ENCODE peak calls at places on chromosomes 4 and X, in ten cellular contexts. One of them, this sample, is unnamed.

GRCh38 chrX:18931972-18932371 is 51.9 kb downstream of the PHKA2 start:
- DNase-seq in right atrium auricular region: no peak
- DNase-seq in lower lobe of right lung: no peak
- DNase-seq in mammary epithelial cell: no peak
- DNase-seq in brain microvascular endothelial cell: peak
- DNase-seq in A549: peak
- DNase-seq in pancreas: no peak
- DNase-seq in ovary: no peak
- DNase-seq in Peyer's patch: no peak
- DNase-seq in right lobe of liver: no peak
- DNase-seq in this sample: no peak

GRCh38 chrX:138711399-138712347 is at the start of gene FGF13:
- DNase-seq in right lobe of liver: peak
- DNase-seq in lower lobe of right lung: peak
- DNase-seq in right atrium auricular region: no peak
- DNase-seq in ovary: peak
- DNase-seq in brain microvascular endothelial cell: no peak
- DNase-seq in Peyer's patch: no peak
- DNase-seq in mammary epithelial cell: no peak
- DNase-seq in pancreas: peak
- DNase-seq in A549: peak
- DNase-seq in this sample: peak

GRCh38 chr4:138045036-138045435 is 197.1 kb downstream of the SLC7A11 start:
- DNase-seq in mammary epithelial cell: no peak
- DNase-seq in brain microvascular endothelial cell: no peak
- DNase-seq in right atrium auricular region: no peak
- DNase-seq in Peyer's patch: no peak
- DNase-seq in A549: no peak
- DNase-seq in pancreas: no peak
- DNase-seq in ovary: no peak
- DNase-seq in right lobe of liver: no peak
- DNase-seq in lower lobe of right lung: no peak
- DNase-seq in this sample: no peak

GRCh38 chr4:113760852-113761681 is 471 bp downstream of the CAMK2D start:
- DNase-seq in A549: peak
- DNase-seq in right atrium auricular region: peak
- DNase-seq in Peyer's patch: peak
- DNase-seq in mammary epithelial cell: peak
- DNase-seq in pancreas: peak
- DNase-seq in right lobe of liver: peak
- DNase-seq in lower lobe of right lung: peak
- DNase-seq in brain microvascular endothelial cell: peak
- DNase-seq in ovary: peak
- DNase-seq in this sample: peak

GRCh38 chr4:177008836-177009501 is 216.2 kb upstream of the VEGFC start:
- DNase-seq in lower lobe of right lung: no peak
- DNase-seq in A549: no peak
- DNase-seq in ovary: no peak
- DNase-seq in brain microvascular endothelial cell: peak
- DNase-seq in pancreas: no peak
- DNase-seq in Peyer's patch: no peak
- DNase-seq in right atrium auricular region: no peak
- DNase-seq in right lobe of liver: no peak
- DNase-seq in mammary epithelial cell: no peak
- DNase-seq in this sample: no peak

GRCh38 chr4:114265342-114265741 is 285.9 kb upstream of the ARSJ start:
- DNase-seq in A549: no peak
- DNase-seq in right lobe of liver: no peak
- DNase-seq in Peyer's patch: no peak
- DNase-seq in right atrium auricular region: no peak
- DNase-seq in mammary epithelial cell: no peak
- DNase-seq in lower lobe of right lung: no peak
- DNase-seq in pancreas: no peak
- DNase-seq in ovary: no peak
- DNase-seq in brain microvascular endothelial cell: no peak
- DNase-seq in this sample: no peak

GRCh38 chr4:92305148-92305877 is 1.5 kb downstream of the GRID2 start:
- DNase-seq in lower lobe of right lung: peak
- DNase-seq in right atrium auricular region: peak
- DNase-seq in brain microvascular endothelial cell: peak
- DNase-seq in Peyer's patch: no peak
- DNase-seq in A549: peak
- DNase-seq in mammary epithelial cell: peak
- DNase-seq in ovary: peak
- DNase-seq in right lobe of liver: no peak
- DNase-seq in pancreas: peak
- DNase-seq in this sample: peak

GRCh38 chr4:14566518-14566917 is 435.8 kb upstream of the CPEB2 start:
- DNase-seq in pancreas: no peak
- DNase-seq in lower lobe of right lung: no peak
- DNase-seq in brain microvascular endothelial cell: peak
- DNase-seq in Peyer's patch: no peak
- DNase-seq in right atrium auricular region: no peak
- DNase-seq in right lobe of liver: no peak
- DNase-seq in ovary: no peak
- DNase-seq in A549: no peak
- DNase-seq in mammary epithelial cell: peak
- DNase-seq in this sample: no peak

GRCh38 chr4:24727390-24727789 is 68.0 kb upstream of the SOD3 start:
- DNase-seq in ovary: no peak
- DNase-seq in Peyer's patch: no peak
- DNase-seq in brain microvascular endothelial cell: no peak
- DNase-seq in mammary epithelial cell: no peak
- DNase-seq in pancreas: no peak
- DNase-seq in right atrium auricular region: no peak
- DNase-seq in A549: no peak
- DNase-seq in lower lobe of right lung: no peak
- DNase-seq in right lobe of liver: no peak
- DNase-seq in this sample: no peak

DNA sequence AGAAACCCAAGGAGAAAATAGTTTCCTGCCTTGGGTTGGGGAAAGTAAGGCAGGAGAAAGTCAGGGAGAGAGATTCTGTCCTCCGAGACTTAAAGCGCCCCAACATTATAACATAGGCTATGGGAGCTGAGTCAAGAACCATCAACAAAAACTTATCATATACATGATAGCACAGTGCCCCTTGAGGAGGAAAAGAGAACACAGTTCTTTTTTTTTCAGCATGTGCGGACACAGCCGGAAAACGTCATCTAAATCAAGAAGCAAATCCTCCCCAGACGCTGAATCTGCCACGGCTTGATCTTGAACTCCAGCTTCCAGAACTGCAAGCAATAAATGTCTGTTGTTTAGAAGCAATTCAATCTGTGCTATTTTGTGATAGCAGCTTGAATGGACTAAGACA is 549.6 kb upstream of the PRKX start:
- DNase-seq in mammary epithelial cell: no peak
- DNase-seq in brain microvascular endothelial cell: no peak
- DNase-seq in pancreas: no peak
- DNase-seq in A549: peak
- DNase-seq in ovary: no peak
- DNase-seq in Peyer's patch: no peak
- DNase-seq in lower lobe of right lung: no peak
- DNase-seq in right lobe of liver: no peak
- DNase-seq in right atrium auricular region: no peak
- DNase-seq in this sample: no peak
- TF ChIP-seq CTCF in mammary epithelial cell: no peak
- TF ChIP-seq CTCF in brain microvascular endothelial cell: no peak
- TF ChIP-seq CTCF in pancreas: no peak
- TF ChIP-seq CTCF in A549: no peak
- TF ChIP-seq CTCF in ovary: no peak
- TF ChIP-seq CTCF in Peyer's patch: no peak
- TF ChIP-seq CTCF in lower lobe of right lung: no peak
- TF ChIP-seq CTCF in right lobe of liver: peak
- TF ChIP-seq CTCF in right atrium auricular region: no peak
- TF ChIP-seq CTCF in this sample: peak

GRCh38 chrX:132940727-132941162 is 17.7 kb downstream of the HS6ST2 start:
- DNase-seq in brain microvascular endothelial cell: no peak
- DNase-seq in lower lobe of right lung: no peak
- DNase-seq in right lobe of liver: no peak
- DNase-seq in A549: peak
- DNase-seq in mammary epithelial cell: no peak
- DNase-seq in pancreas: no peak
- DNase-seq in right atrium auricular region: no peak
- DNase-seq in ovary: no peak
- DNase-seq in Peyer's patch: no peak
- DNase-seq in this sample: no peak
- TF ChIP-seq CTCF in brain microvascular endothelial cell: peak
- TF ChIP-seq CTCF in lower lobe of right lung: no peak
- TF ChIP-seq CTCF in right lobe of liver: no peak
- TF ChIP-seq CTCF in A549: no peak
- TF ChIP-seq CTCF in mammary epithelial cell: peak
- TF ChIP-seq CTCF in pancreas: no peak
- TF ChIP-seq CTCF in right atrium auricular region: no peak
- TF ChIP-seq CTCF in ovary: no peak
- TF ChIP-seq CTCF in Peyer's patch: no peak
- TF ChIP-seq CTCF in this sample: no peak

GRCh38 chrX:155865193-155865592 is 16.0 kb upstream of the VAMP7 start:
- DNase-seq in A549: no peak
- DNase-seq in brain microvascular endothelial cell: no peak
- DNase-seq in pancreas: peak
- DNase-seq in lower lobe of right lung: no peak
- DNase-seq in mammary epithelial cell: no peak
- DNase-seq in right lobe of liver: no peak
- DNase-seq in ovary: no peak
- DNase-seq in Peyer's patch: no peak
- DNase-seq in right atrium auricular region: no peak
- DNase-seq in this sample: no peak

GRCh38 chrX:155867821-155868220 is 13.3 kb upstream of the VAMP7 start:
- DNase-seq in brain microvascular endothelial cell: no peak
- DNase-seq in Peyer's patch: no peak
- DNase-seq in pancreas: no peak
- DNase-seq in right lobe of liver: no peak
- DNase-seq in mammary epithelial cell: no peak
- DNase-seq in ovary: no peak
- DNase-seq in right atrium auricular region: no peak
- DNase-seq in lower lobe of right lung: no peak
- DNase-seq in A549: no peak
- DNase-seq in this sample: no peak

DNA sequence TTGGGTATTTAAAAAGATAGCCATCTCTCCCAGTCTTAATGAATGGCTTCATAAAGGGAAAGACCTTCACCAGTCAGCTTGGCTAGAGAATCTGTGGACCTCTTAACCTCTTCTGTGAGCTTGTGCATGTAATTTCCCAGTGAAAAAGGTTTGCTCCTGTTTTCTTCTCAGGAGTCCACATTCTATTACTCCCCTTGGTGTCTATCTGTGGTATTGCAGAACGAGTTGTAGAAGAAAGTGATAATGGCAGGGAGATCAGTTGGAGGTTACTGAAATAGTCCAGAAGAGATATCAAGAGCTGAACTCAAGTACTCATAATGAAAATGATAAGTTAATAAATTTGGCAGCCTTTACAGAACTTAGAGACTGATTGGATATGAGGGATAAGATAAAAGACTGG is 16.5 kb upstream of the VAMP7 start:
- DNase-seq in lower lobe of right lung: no peak
- DNase-seq in brain microvascular endothelial cell: no peak
- DNase-seq in ovary: no peak
- DNase-seq in right atrium auricular region: no peak
- DNase-seq in Peyer's patch: no peak
- DNase-seq in mammary epithelial cell: no peak
- DNase-seq in right lobe of liver: no peak
- DNase-seq in A549: peak
- DNase-seq in pancreas: no peak
- DNase-seq in this sample: no peak
- TF ChIP-seq CTCF in lower lobe of right lung: no peak
- TF ChIP-seq CTCF in brain microvascular endothelial cell: no peak
- TF ChIP-seq CTCF in ovary: no peak
- TF ChIP-seq CTCF in right atrium auricular region: no peak
- TF ChIP-seq CTCF in Peyer's patch: no peak
- TF ChIP-seq CTCF in mammary epithelial cell: peak
- TF ChIP-seq CTCF in right lobe of liver: peak
- TF ChIP-seq CTCF in A549: no peak
- TF ChIP-seq CTCF in pancreas: no peak
- TF ChIP-seq CTCF in this sample: no peak

GRCh38 chr4:165351359-165352130 is 24.1 kb downstream of the MSMO1 start:
- DNase-seq in brain microvascular endothelial cell: no peak
- DNase-seq in right atrium auricular region: no peak
- DNase-seq in ovary: no peak
- DNase-seq in right lobe of liver: no peak
- DNase-seq in pancreas: no peak
- DNase-seq in Peyer's patch: no peak
- DNase-seq in mammary epithelial cell: no peak
- DNase-seq in lower lobe of right lung: no peak
- DNase-seq in A549: no peak
- DNase-seq in this sample: no peak
- TF ChIP-seq CTCF in brain microvascular endothelial cell: no peak
- TF ChIP-seq CTCF in right atrium auricular region: no peak
- TF ChIP-seq CTCF in ovary: no peak
- TF ChIP-seq CTCF in right lobe of liver: no peak
- TF ChIP-seq CTCF in pancreas: no peak
- TF ChIP-seq CTCF in Peyer's patch: no peak
- TF ChIP-seq CTCF in mammary epithelial cell: no peak
- TF ChIP-seq CTCF in lower lobe of right lung: no peak
- TF ChIP-seq CTCF in A549: no peak
- TF ChIP-seq CTCF in this sample: no peak

GRCh38 chr4:5710065-5710961 is 688 bp upstream of the EVC start:
- DNase-seq in lower lobe of right lung: no peak
- DNase-seq in right lobe of liver: no peak
- DNase-seq in mammary epithelial cell: peak
- DNase-seq in right atrium auricular region: no peak
- DNase-seq in A549: peak
- DNase-seq in Peyer's patch: no peak
- DNase-seq in brain microvascular endothelial cell: peak
- DNase-seq in pancreas: no peak
- DNase-seq in ovary: no peak
- DNase-seq in this sample: no peak
- TF ChIP-seq CTCF in lower lobe of right lung: peak
- TF ChIP-seq CTCF in right lobe of liver: no peak
- TF ChIP-seq CTCF in mammary epithelial cell: peak
- TF ChIP-seq CTCF in right atrium auricular region: peak
- TF ChIP-seq CTCF in A549: no peak
- TF ChIP-seq CTCF in Peyer's patch: peak
- TF ChIP-seq CTCF in brain microvascular endothelial cell: peak
- TF ChIP-seq CTCF in pancreas: no peak
- TF ChIP-seq CTCF in ovary: no peak
- TF ChIP-seq CTCF in this sample: peak

GRCh38 chr4:82842593-82842992 is 44.0 kb upstream of the SCD5 start:
- DNase-seq in right lobe of liver: no peak
- DNase-seq in ovary: no peak
- DNase-seq in A549: peak
- DNase-seq in Peyer's patch: no peak
- DNase-seq in right atrium auricular region: no peak
- DNase-seq in brain microvascular endothelial cell: peak
- DNase-seq in lower lobe of right lung: no peak
- DNase-seq in pancreas: no peak
- DNase-seq in mammary epithelial cell: no peak
- DNase-seq in this sample: no peak
- TF ChIP-seq CTCF in right lobe of liver: no peak
- TF ChIP-seq CTCF in ovary: peak
- TF ChIP-seq CTCF in A549: peak
- TF ChIP-seq CTCF in Peyer's patch: no peak
- TF ChIP-seq CTCF in right atrium auricular region: no peak
- TF ChIP-seq CTCF in brain microvascular endothelial cell: peak
- TF ChIP-seq CTCF in lower lobe of right lung: peak
- TF ChIP-seq CTCF in pancreas: no peak
- TF ChIP-seq CTCF in mammary epithelial cell: peak
- TF ChIP-seq CTCF in this sample: no peak

GRCh38 chr4:72467633-72468032 is 101.4 kb downstream of the ADAMTS3 start:
- DNase-seq in ovary: no peak
- DNase-seq in Peyer's patch: no peak
- DNase-seq in right atrium auricular region: no peak
- DNase-seq in A549: no peak
- DNase-seq in brain microvascular endothelial cell: no peak
- DNase-seq in mammary epithelial cell: no peak
- DNase-seq in lower lobe of right lung: no peak
- DNase-seq in pancreas: no peak
- DNase-seq in right lobe of liver: no peak
- DNase-seq in this sample: no peak
- TF ChIP-seq CTCF in ovary: no peak
- TF ChIP-seq CTCF in Peyer's patch: no peak
- TF ChIP-seq CTCF in right atrium auricular region: no peak
- TF ChIP-seq CTCF in A549: no peak
- TF ChIP-seq CTCF in brain microvascular endothelial cell: no peak
- TF ChIP-seq CTCF in mammary epithelial cell: no peak
- TF ChIP-seq CTCF in lower lobe of right lung: no peak
- TF ChIP-seq CTCF in pancreas: no peak
- TF ChIP-seq CTCF in right lobe of liver: no peak
- TF ChIP-seq CTCF in this sample: no peak